ENCODE peak calls at places on chromosomes 7 and 10, in seven cellular contexts. G is GM23338, B is K562, F is upper lobe of left lung, P is HCT116, W is Panc1, O is GM12878. A is an unnamed sample.

GRCh38 chr7:154767194-154767593 is 235.7 kb downstream of the PAXIP1 start:
- ATAC-seq in G (no peak), B (no peak), F (no peak), P (no peak), W (peak; percentile 86), O (no peak), A (no peak)

GRCh38 chr10:16643502-16643901 is 121.8 kb upstream of the C1QL3 start:
- ATAC-seq in G (no peak), B (no peak), F (no peak), P (no peak), W (no peak), O (no peak), A (no peak)

GRCh38 chr7:81983421-81983820 is 213.6 kb upstream of the HGF start:
- ATAC-seq in G (no peak), B (no peak), F (no peak), P (no peak), W (no peak), O (no peak), A (no peak)

GRCh38 chr10:86553213-86553612 is 31.6 kb upstream of the WAPL start:
- ATAC-seq in G (no peak), B (no peak), F (no peak), P (no peak), W (no peak), O (no peak), A (no peak)

GRCh38 chr10:69479737-69480412 is 28.6 kb downstream of the TSPAN15 start:
- ATAC-seq in G (peak; percentile 43), B (no peak), F (no peak), P (no peak), W (peak; percentile 28), O (no peak), A (peak; percentile 10)

GRCh38 chr7:130886438-130887135 is 152.6 kb upstream of the KLF14 start:
- ATAC-seq in G (no peak), B (no peak), F (no peak), P (no peak), W (no peak), O (no peak), A (no peak)

GRCh38 chr7:107179326-107180163 is 10.7 kb downstream of the HBP1 start:
- ATAC-seq in G (no peak), B (peak; percentile 34), F (no peak), P (peak; percentile 83), W (no peak), O (no peak), A (no peak)

GRCh38 chr7:155214328-155214986 is 83.2 kb upstream of the INSIG1 start:
- ATAC-seq in G (peak; percentile 77), B (peak; percentile 65), F (peak; percentile 47), P (no peak), W (peak; percentile 31), O (no peak), A (no peak)

GRCh38 chr7:124996778-124997177 is 67.2 kb upstream of the POT1 start:
- ATAC-seq in G (peak; percentile 75), B (peak; percentile 66), F (no peak), P (peak; percentile 69), W (no peak), O (peak; percentile 71), A (no peak)

GRCh38 chr10:21675157-21675796 is 141.2 kb downstream of the MLLT10 start:
- ATAC-seq in G (peak; percentile 86), B (peak; percentile 90), F (no peak), P (peak; percentile 94), W (peak; percentile 75), O (peak; percentile 84), A (no peak)

GRCh38 chr10:86840498-86840897 is 84.1 kb downstream of the BMPR1A start:
- ATAC-seq in G (no peak), B (no peak), F (no peak), P (no peak), W (no peak), O (no peak), A (no peak)

GRCh38 chr7:19747740-19748339 is 25.6 kb downstream of the TMEM196 start:
- ATAC-seq in G (peak; percentile 82), B (peak; percentile 75), F (no peak), P (peak; percentile 87), W (peak; percentile 78), O (peak; percentile 76), A (no peak)

GRCh38 chr7:151954866-151955820 is 1.1 kb upstream of the GALNTL5 start:
- ATAC-seq in G (no peak), B (no peak), F (no peak), P (no peak), W (no peak), O (no peak), A (peak; percentile 85)

GRCh38 chr10:22246680-22247391 is 29.0 kb upstream of the EBLN1 start:
- ATAC-seq in G (no peak), B (peak; percentile 60), F (no peak), P (peak; percentile 90), W (peak; percentile 92), O (no peak), A (peak; percentile 65)

GRCh38 chr10:73989594-73990142 is 8.2 kb upstream of the VCL start:
- ATAC-seq in G (no peak), B (no peak), F (no peak), P (no peak), W (no peak), O (no peak), A (no peak)

GRCh38 chr7:121192834-121193233 is 136.0 kb upstream of the WNT16 start:
- ATAC-seq in G (no peak), B (no peak), F (no peak), P (no peak), W (no peak), O (no peak), A (no peak)

GRCh38 chr7:157757776-157758467 is 421.1 kb downstream of the DNAJB6 start:
- ATAC-seq in G (no peak), B (no peak), F (peak; percentile 5), P (no peak), W (peak; percentile 29), O (no peak), A (no peak)

GRCh38 chr7:157759246-157759805 is 422.5 kb downstream of the DNAJB6 start:
- ATAC-seq in G (no peak), B (no peak), F (no peak), P (no peak), W (no peak), O (no peak), A (no peak)

GRCh38 chr7:157758468-157759245 is 421.9 kb downstream of the DNAJB6 start:
- ATAC-seq in G (no peak), B (no peak), F (no peak), P (no peak), W (peak; percentile 46), O (no peak), A (no peak)

GRCh38 chr7:157762824-157763223 is 426.0 kb downstream of the DNAJB6 start:
- ATAC-seq in G (no peak), B (no peak), F (no peak), P (no peak), W (no peak), O (no peak), A (no peak)

DNA sequence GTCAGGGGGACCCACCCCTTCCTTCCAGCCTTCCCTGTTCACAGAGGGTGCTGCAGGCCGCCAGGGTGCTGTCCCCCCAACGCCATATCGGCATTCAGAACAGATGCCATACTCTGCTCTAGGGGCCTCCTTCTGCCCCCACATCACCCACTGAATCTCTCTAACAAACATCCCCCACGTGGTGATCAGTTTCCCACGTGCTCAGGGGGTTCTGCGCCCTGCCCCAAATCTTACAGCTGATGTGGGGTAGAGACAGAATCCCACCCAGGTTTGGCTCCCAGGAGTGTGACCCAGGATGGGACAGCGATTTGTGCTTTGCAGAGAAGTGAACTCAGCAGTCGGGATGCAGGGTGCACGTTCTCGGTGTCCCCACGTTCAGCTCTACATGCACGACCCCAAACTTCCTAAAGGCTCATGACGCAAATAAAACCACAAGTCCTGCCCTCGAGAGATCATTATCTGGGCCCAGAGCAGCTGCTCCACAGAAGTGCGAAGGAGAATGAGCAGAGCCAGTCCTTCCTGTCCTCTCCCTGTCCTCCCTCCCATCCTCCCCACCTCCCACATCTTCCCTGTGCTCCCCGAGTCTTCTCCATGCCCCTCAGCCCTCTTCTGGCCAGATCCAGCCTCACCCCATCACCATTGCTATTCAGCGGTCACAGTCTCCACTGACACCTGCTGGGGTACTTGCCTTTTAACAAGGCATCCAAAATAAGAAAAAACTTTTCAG is 423.4 kb downstream of the DNAJB6 start:
- ATAC-seq in G (no peak), B (peak; percentile 44), F (no peak), P (peak; percentile 70), W (no peak), O (no peak), A (no peak)
- TF ChIP-seq CTCF in G (peak; percentile 26), B (peak; percentile 73), F (no peak), P (peak; percentile 13), W (no peak), O (no peak), A (no peak)

DNA sequence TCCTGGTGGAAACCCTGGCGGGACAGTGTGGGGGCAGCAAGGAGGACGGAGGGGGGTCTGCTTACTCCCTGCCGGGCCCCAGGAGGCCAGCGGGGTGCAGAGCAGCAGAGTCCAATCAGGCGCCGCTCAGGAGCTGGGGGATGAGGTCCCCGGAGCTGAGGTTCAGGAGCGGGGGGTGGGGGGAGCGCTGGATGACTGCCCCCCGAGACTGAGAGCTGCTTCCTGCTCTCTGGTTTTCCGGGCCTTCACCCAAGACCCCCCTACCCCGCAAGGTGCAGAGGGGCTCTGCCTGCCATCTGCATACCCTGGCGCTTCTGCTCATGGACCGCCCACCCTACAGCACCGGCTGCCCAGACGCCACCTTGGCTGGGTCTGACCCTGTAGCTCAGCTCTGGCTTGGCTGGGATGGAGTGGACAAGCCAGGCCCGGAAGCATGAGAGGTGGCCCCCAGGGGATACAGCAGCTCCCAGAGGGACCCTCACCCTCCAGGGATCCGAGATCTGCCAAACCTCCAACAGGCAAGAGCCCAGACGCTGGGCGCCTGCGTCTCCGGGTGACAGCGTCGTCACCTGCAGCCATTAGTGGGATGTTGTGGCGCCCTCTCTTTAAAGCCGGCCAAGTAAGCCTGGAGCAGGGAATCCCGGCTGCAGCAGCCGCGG is 923 bp downstream of the KNDC1 start:
- ATAC-seq in G (peak; percentile 10), B (no peak), F (no peak), P (no peak), W (no peak), O (no peak), A (no peak)
- TF ChIP-seq POLR2AphosphoS5 in G (no peak), B (no peak), F (no peak), P (no peak), W (no peak), O (no peak), A (no peak)

GRCh38 chr10:110648743-110649651 is 4.9 kb downstream of the RBM20 start:
- ATAC-seq in G (no peak), B (no peak), F (no peak), P (no peak), W (no peak), O (no peak), A (no peak)

GRCh38 chr10:110650265-110650668 is 6.1 kb downstream of the RBM20 start:
- ATAC-seq in G (no peak), B (no peak), F (no peak), P (no peak), W (no peak), O (peak; percentile 35), A (no peak)

GRCh38 chr10:110649652-110650264 is 5.6 kb downstream of the RBM20 start:
- ATAC-seq in G (no peak), B (no peak), F (no peak), P (no peak), W (no peak), O (no peak), A (no peak)

GRCh38 chr10:110652475-110653118 is 8.5 kb downstream of the RBM20 start:
- ATAC-seq in G (no peak), B (no peak), F (no peak), P (no peak), W (no peak), O (peak; percentile 70), A (no peak)

GRCh38 chr10:110651044-110651958 is 7.2 kb downstream of the RBM20 start:
- ATAC-seq in G (peak; percentile 29), B (peak; percentile 81), F (no peak), P (no peak), W (peak; percentile 84), O (peak; percentile 92), A (peak; percentile 28)
- H3K27ac ChIP-seq in G (no peak overlapping the region), B (peak overlapping the region; percentile 54), F (no peak overlapping the region), P (no peak overlapping the region), W (no peak overlapping the region), O (no peak overlapping the region), A (peak overlapping the region; percentile 56)

GRCh38 chr7:44377681-44378421 is 52.5 kb upstream of the CAMK2B start:
- ATAC-seq in G (peak; percentile 10), B (no peak), F (no peak), P (no peak), W (no peak), O (peak; percentile 81), A (no peak)
- TF ChIP-seq CTCF in G (no peak), B (no peak), F (no peak), P (no peak), W (no peak), O (no peak), A (no peak)